ENCODE peak calls at places on chromosome 9, in seven cellular contexts. X is stimulated activated CD8-positive, alpha-beta memory T cell treated with anti-CD3 and anti-CD28 coated beads, Interleukin-12 subunit alpha, Interleukin-12 subunit beta, amount 100 ng/mL, for 1 hour; M is HEK293T; N is Panc1; B is stimulated activated CD4-positive, alpha-beta T cell treated with anti-CD3 and anti-CD28 coated beads, Interleukin-1b, Interleukin-23, amount 100 ng/mL, for 48 hours; D is ovary; L is GF-D8. I is an unnamed sample.

GRCh38 chr9:79581388-79581787 is 9.6 kb downstream of the TLE4 start:
- DNase-seq in X (no peak), M (no peak), N (no peak), B (no peak), D (no peak), L (no peak), I (no peak)

GRCh38 chr9:105070176-105070575 is 142.2 kb upstream of the ABCA1 start:
- DNase-seq in X (no peak), M (no peak), N (no peak), B (no peak), D (no peak), L (no peak), I (no peak)

GRCh38 chr9:80928697-80929096 is 760.6 kb downstream of the TLE1 start:
- DNase-seq in X (no peak), M (no peak), N (no peak), B (no peak), D (no peak), L (no peak), I (no peak)

GRCh38 chr9:133347515-133347984 is 381 bp downstream of the MED22 start:
- DNase-seq in X (no peak), M (peak), N (no peak), B (no peak), D (peak), L (no peak), I (peak)

GRCh38 chr9:131018621-131019020 is 9.6 kb downstream of the LAMC3 start:
- DNase-seq in X (no peak), M (no peak), N (no peak), B (no peak), D (no peak), L (no peak), I (no peak)

GRCh38 chr9:81848472-81848871 is 79.8 kb upstream of the SPATA31D4 start:
- DNase-seq in X (no peak), M (no peak), N (no peak), B (no peak), D (no peak), L (no peak), I (no peak)

GRCh38 chr9:85744481-85744880 is 2.7 kb upstream of the AGTPBP1 start:
- DNase-seq in X (no peak), M (no peak), N (no peak), B (no peak), D (no peak), L (no peak), I (no peak)

GRCh38 chr9:130173462-130173876 is 1.3 kb downstream of the NCS1 start:
- DNase-seq in X (no peak), M (no peak), N (no peak), B (no peak), D (no peak), L (no peak), I (no peak)

GRCh38 chr9:134553061-134553891 is 88.3 kb upstream of the COL5A1 start:
- DNase-seq in X (no peak), M (no peak), N (no peak), B (no peak), D (no peak), L (no peak), I (no peak)

GRCh38 chr9:14314929-14315753 is 1.2 kb upstream of the NFIB start:
- DNase-seq in X (no peak), M (peak), N (no peak), B (no peak), D (peak), L (no peak), I (no peak)

GRCh38 chr9:69200071-69200470 is 26.0 kb downstream of the TJP2 start:
- DNase-seq in X (no peak), M (no peak), N (no peak), B (no peak), D (no peak), L (no peak), I (no peak)

GRCh38 chr9:97705354-97705950 is 8.3 kb upstream of the XPA start:
- DNase-seq in X (no peak), M (no peak), N (no peak), B (no peak), D (no peak), L (peak), I (no peak)

GRCh38 chr9:90458485-90458884 is 184.1 kb downstream of the DIRAS2 start:
- DNase-seq in X (no peak), M (no peak), N (no peak), B (no peak), D (no peak), L (no peak), I (no peak)

GRCh38 chr9:4866239-4866969 is 73.7 kb downstream of the RCL1 start:
- DNase-seq in X (no peak), M (no peak), N (no peak), B (peak), D (no peak), L (no peak), I (no peak)

GRCh38 chr9:79233542-79233941 is 338.2 kb upstream of the TLE4 start:
- DNase-seq in X (no peak), M (peak), N (peak), B (no peak), D (no peak), L (no peak), I (no peak)

GRCh38 chr9:77864096-77864889 is 167.3 kb downstream of the GNAQ start:
- DNase-seq in X (no peak), M (no peak), N (no peak), B (no peak), D (no peak), L (peak), I (no peak)

GRCh38 chr9:130213898-130214761 is 41.9 kb downstream of the NCS1 start:
- DNase-seq in X (no peak), M (no peak), N (no peak), B (no peak), D (no peak), L (no peak), I (no peak)

GRCh38 chr9:93663877-93664548 is 87.6 kb downstream of the PHF2 start:
- DNase-seq in X (no peak), M (no peak), N (no peak), B (no peak), D (no peak), L (no peak), I (no peak)

GRCh38 chr9:98916660-98917059 is 27.0 kb upstream of the COL15A1 start:
- DNase-seq in X (no peak), M (peak), N (no peak), B (no peak), D (peak), L (no peak), I (no peak)

GRCh38 chr9:4592886-4593285 is 69.2 kb upstream of the PLPP6 start:
- DNase-seq in X (no peak), M (no peak), N (no peak), B (no peak), D (no peak), L (no peak), I (no peak)

GRCh38 chr9:113299800-113300292 is 3.3 kb downstream of the RNF183 start:
- DNase-seq in X (no peak), M (no peak), N (no peak), B (no peak), D (no peak), L (no peak), I (no peak)

GRCh38 chr9:78292716-78293497 is 4.0 kb upstream of the PSAT1 start:
- DNase-seq in X (no peak), M (no peak), N (no peak), B (peak), D (no peak), L (no peak), I (no peak)

GRCh38 chr9:132610661-132611060 is 28.3 kb downstream of the BARHL1 start:
- DNase-seq in X (no peak), M (no peak), N (no peak), B (no peak), D (no peak), L (no peak), I (no peak)

GRCh38 chr9:97768731-97769130 is 71.6 kb upstream of the XPA start:
- DNase-seq in X (no peak), M (no peak), N (no peak), B (no peak), D (no peak), L (no peak), I (no peak)

GRCh38 chr9:133460405-133461175 is 812 bp downstream of the CACFD1 start:
- DNase-seq in X (peak), M (no peak), N (no peak), B (peak), D (no peak), L (no peak), I (no peak)

GRCh38 chr9:89675403-89675771 is 70.6 kb downstream of the GADD45G start:
- DNase-seq in X (no peak), M (no peak), N (no peak), B (no peak), D (no peak), L (no peak), I (no peak)

GRCh38 chr9:94014066-94014654 is 59.0 kb upstream of the BARX1 start:
- DNase-seq in X (no peak), M (peak), N (no peak), B (no peak), D (no peak), L (no peak), I (no peak)

GRCh38 chr9:91905958-91906585 is 44.0 kb downstream of the ROR2 start:
- DNase-seq in X (peak), M (no peak), N (no peak), B (peak), D (no peak), L (no peak), I (no peak)

GRCh38 chr9:94794768-94795167 is 68.3 kb downstream of the AOPEP start:
- DNase-seq in X (no peak), M (no peak), N (no peak), B (no peak), D (no peak), L (no peak), I (no peak)

GRCh38 chr9:129422843-129423700 is 197.8 kb downstream of the C9orf50 start:
- DNase-seq in X (no peak), M (no peak), N (no peak), B (no peak), D (peak), L (no peak), I (no peak)

GRCh38 chr9:71544464-71544863 is 223.8 kb downstream of the CEMIP2 start:
- DNase-seq in X (no peak), M (no peak), N (no peak), B (no peak), D (no peak), L (no peak), I (no peak)

GRCh38 chr9:132311978-132312377 is 42.8 kb downstream of the SETX start:
- DNase-seq in X (no peak), M (no peak), N (no peak), B (no peak), D (no peak), L (no peak), I (no peak)

GRCh38 chr9:127386249-127386648 is 10.7 kb upstream of the SLC2A8 start:
- DNase-seq in X (no peak), M (no peak), N (no peak), B (no peak), D (no peak), L (no peak), I (peak)